ENCODE peak calls at places on chromosomes 16 and 17, in eight cellular contexts. F is fibroblast of mammary gland, R is prostate gland, V is lower leg skin, B is skeletal muscle cell, D is adrenal gland, Z is lung, E is lower lobe of right lung. X is an unnamed sample.

GRCh38 chr17:44069974-44070454 is 521 bp upstream of the G6PC3 start:
- DNase-seq in F (peak; percentile 43), R (no peak), Z (no peak), D (no peak), B (no peak), E (no peak), V (no peak), X (no peak)

GRCh38 chr16:56987692-56988091 is 1.7 kb upstream of the NLRC5 start:
- DNase-seq in R (no peak), D (no peak), E (no peak), Z (no peak), V (no peak), F (no peak), B (no peak), X (no peak)

GRCh38 chr17:251531-251930 is 70.1 kb upstream of the DOC2B start:
- DNase-seq in E (peak; percentile 40), V (no peak), Z (no peak), D (peak; percentile 3), R (no peak), B (no peak), F (no peak), X (no peak)

GRCh38 chr17:237406-237955 is 56.0 kb upstream of the DOC2B start:
- DNase-seq in F (no peak), R (no peak), B (no peak), V (no peak), D (peak; percentile 6), E (peak; percentile 20), Z (no peak), X (no peak)

GRCh38 chr16:5367960-5368359 is 270.4 kb upstream of the EEF2KMT start:
- DNase-seq in Z (no peak), V (no peak), E (no peak), B (no peak), D (no peak), F (no peak), R (no peak), X (no peak)

GRCh38 chr17:27625856-27626255 is 5.1 kb upstream of the LGALS9 start:
- DNase-seq in B (no peak), R (no peak), E (no peak), D (no peak), V (no peak), Z (no peak), F (no peak), X (no peak)

GRCh38 chr17:76384987-76385891 is 830 bp downstream of the SPHK1 start:
- DNase-seq in E (no peak), R (no peak), B (peak; percentile 60), V (no peak), D (peak; percentile 43), F (peak; percentile 90), Z (no peak), X (no peak)

GRCh38 chr16:55661842-55662479 is 6.2 kb downstream of the SLC6A2 start:
- DNase-seq in B (no peak), F (peak; percentile 18), E (no peak), R (no peak), Z (no peak), D (no peak), V (no peak), X (no peak)

GRCh38 chr16:72066747-72067146 is 3.7 kb downstream of the HPR start:
- DNase-seq in Z (no peak), R (no peak), V (no peak), F (peak; percentile 68), E (no peak), D (peak; percentile 12), B (no peak), X (peak; percentile 52)

GRCh38 chr17:28957277-28957991 is 6.1 kb upstream of the PHF12 start:
- DNase-seq in R (no peak), B (no peak), V (no peak), D (no peak), F (no peak), E (no peak), Z (no peak), X (no peak)

GRCh38 chr16:83285921-83286320 is 521.9 kb upstream of the HSBP1 start:
- DNase-seq in B (no peak), Z (no peak), E (no peak), R (no peak), D (no peak), F (no peak), V (no peak), X (no peak)

GRCh38 chr17:48530208-48530886 is 464 bp downstream of the HOXB1 start:
- DNase-seq in B (no peak), V (no peak), E (no peak), R (no peak), D (no peak), F (no peak), Z (no peak), X (no peak)

GRCh38 chr17:76397687-76398522 is 13.5 kb downstream of the SPHK1 start:
- DNase-seq in Z (peak; percentile 86), D (peak; percentile 91), B (peak; percentile 58), R (peak; percentile 88), V (peak; percentile 82), F (peak; percentile 89), E (peak; percentile 91), X (peak; percentile 88)

GRCh38 chr16:56518435-56518834 is 1.4 kb downstream of the BBS2 start:
- DNase-seq in V (no peak), B (no peak), D (peak; percentile 77), E (no peak), R (no peak), F (peak; percentile 19), Z (no peak), X (peak; percentile 17)

GRCh38 chr16:89031715-89032659 is 55.0 kb upstream of the CBFA2T3 start:
- DNase-seq in E (peak; percentile 81), V (peak; percentile 26), Z (peak; percentile 42), D (no peak), R (no peak), F (no peak), B (no peak), X (peak; percentile 18)

GRCh38 chr17:34606721-34607120 is 27.3 kb downstream of the TMEM132E start:
- DNase-seq in V (no peak), B (no peak), R (no peak), D (no peak), Z (no peak), F (no peak), E (no peak), X (no peak)

GRCh38 chr17:34607917-34608316 is 28.5 kb downstream of the TMEM132E start:
- DNase-seq in B (no peak), F (no peak), D (no peak), V (no peak), R (no peak), E (no peak), Z (no peak), X (no peak)

GRCh38 chr17:34610506-34610905 is 31.1 kb downstream of the TMEM132E start:
- DNase-seq in E (no peak), V (no peak), F (no peak), R (no peak), B (no peak), D (no peak), Z (no peak), X (no peak)

GRCh38 chr17:34610038-34610437 is 30.7 kb downstream of the TMEM132E start:
- DNase-seq in B (no peak), F (no peak), Z (no peak), E (no peak), R (no peak), D (no peak), V (no peak), X (no peak)

GRCh38 chr17:34609210-34609609 is 29.8 kb downstream of the TMEM132E start:
- DNase-seq in Z (no peak), R (no peak), V (no peak), B (no peak), E (no peak), D (no peak), F (no peak), X (no peak)
- H3K4me3 ChIP-seq in Z (no peak overlapping the region), R (no peak overlapping the region), V (no peak overlapping the region), B (no peak overlapping the region), E (no peak overlapping the region), D (no peak overlapping the region), F (no peak overlapping the region), X (no peak overlapping the region)

GRCh38 chr16:31331141-31331764 is 23.7 kb upstream of the ITGAX start:
- DNase-seq in Z (no peak), D (no peak), F (no peak), B (no peak), R (no peak), E (no peak), V (no peak), X (no peak)
- H3K4me3 ChIP-seq in Z (no peak overlapping the region), D (peak overlapping the region; percentile 7), F (no peak overlapping the region), B (no peak overlapping the region), R (peak overlapping the region; percentile 9), E (peak overlapping the region; percentile 21), V (no peak overlapping the region), X (peak overlapping the region; percentile 46)

DNA sequence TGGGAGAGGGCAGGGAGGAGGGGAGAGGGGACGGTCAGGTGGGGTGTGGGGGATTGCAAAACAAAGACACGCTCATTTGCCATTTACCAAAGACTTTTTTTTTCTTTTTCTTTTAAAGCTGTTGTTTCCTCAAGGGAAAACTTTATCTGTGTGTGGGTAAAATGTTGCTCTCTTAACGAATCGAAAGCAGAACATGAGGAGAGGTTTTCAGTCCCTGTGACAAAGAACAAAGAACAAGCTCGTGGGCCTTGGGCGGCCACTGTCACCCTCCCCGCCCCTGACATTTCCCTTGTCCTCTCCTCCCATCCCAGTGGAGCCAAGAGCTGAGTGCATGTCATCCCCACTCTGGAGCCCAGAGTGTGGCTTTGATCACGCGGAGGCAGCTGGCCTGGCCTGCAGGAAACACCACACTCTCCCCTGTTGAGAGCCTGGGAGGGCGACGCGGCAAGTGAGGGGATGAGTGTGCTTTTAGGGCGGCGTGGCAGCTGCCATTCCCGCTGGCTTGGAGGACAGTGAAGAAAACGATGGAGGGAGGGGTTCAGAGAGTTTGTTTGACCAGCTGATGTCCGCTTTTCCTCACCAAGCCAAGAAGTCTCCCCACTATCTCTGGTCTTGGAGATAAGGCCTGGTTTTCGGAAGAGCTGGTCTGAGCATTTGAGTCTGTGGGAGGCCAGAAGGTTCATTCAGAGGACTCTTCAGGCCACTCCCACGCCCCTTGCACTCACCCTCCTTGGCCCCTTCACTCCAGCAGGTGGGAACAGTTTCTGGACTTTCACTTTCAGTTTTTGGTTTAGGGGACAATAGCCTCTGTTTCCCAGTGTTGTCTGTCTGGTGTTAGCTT is 11.4 kb downstream of the CCR7 start:
- DNase-seq in Z (peak; percentile 57), B (no peak), F (peak; percentile 79), E (no peak), V (peak; percentile 84), R (no peak), D (peak; percentile 60), X (peak; percentile 26)
- H3K4me3 ChIP-seq in Z (no peak overlapping the region), B (no peak overlapping the region), F (no peak overlapping the region), E (peak overlapping the region; percentile 33), V (no peak overlapping the region), R (no peak overlapping the region), D (no peak overlapping the region), X (no peak overlapping the region)

GRCh38 chr17:19660219-19660870 is 11.8 kb downstream of the ALDH3A2 start:
- DNase-seq in Z (no peak), F (no peak), R (no peak), V (no peak), B (no peak), E (no peak), D (no peak), X (no peak)
- H3K4me3 ChIP-seq in Z (no peak overlapping the region), F (no peak overlapping the region), R (no peak overlapping the region), V (no peak overlapping the region), B (no peak overlapping the region), E (no peak overlapping the region), D (no peak overlapping the region), X (no peak overlapping the region)

GRCh38 chr16:1333149-1333812 is at the start of gene BAIAP3:
- DNase-seq in D (peak; percentile 53), V (no peak), E (no peak), R (peak; percentile 64), F (no peak), B (no peak), Z (no peak), X (peak; percentile 43)
- H3K4me3 ChIP-seq in D (no peak within 1 kb of the TSS), V (no peak within 1 kb of the TSS), E (peak within 1 kb of the TSS; percentile 54), R (peak within 1 kb of the TSS; percentile 35), F (no peak within 1 kb of the TSS), B (peak within 1 kb of the TSS; percentile 35), Z (peak within 1 kb of the TSS; percentile 25), X (peak within 1 kb of the TSS; percentile 48)

GRCh38 chr17:63425478-63425877 is 20.6 kb downstream of the CYB561 start:
- DNase-seq in F (peak; percentile 86), D (peak; percentile 67), Z (peak; percentile 74), B (peak; percentile 62), R (peak; percentile 82), E (peak; percentile 68), V (peak; percentile 82), X (peak; percentile 76)
- H3K4me3 ChIP-seq in F (no peak overlapping the region), D (no peak overlapping the region), Z (no peak overlapping the region), B (no peak overlapping the region), R (no peak overlapping the region), E (no peak overlapping the region), V (no peak overlapping the region), X (no peak overlapping the region)